ENCODE peak calls at places on chromosome 14, in five cellular contexts. Q, G, P, X and A are unnamed samples.

GRCh38 chr14:99881011-99881410 is 87.8 kb downstream of the EML1 start:
- DNase-seq in P (no peak), G (no peak), X (no peak), Q (peak; percentile 41), A (no peak)

GRCh38 chr14:81565441-81566290 is 32.0 kb upstream of the SEL1L start:
- DNase-seq in X (peak; percentile 28), Q (peak; percentile 2), P (peak; percentile 16), G (no peak), A (no peak)

GRCh38 chr14:100778078-100778927 is 47.6 kb upstream of the MEG3 start:
- DNase-seq in G (no peak), X (no peak), Q (no peak), P (no peak), A (no peak)

GRCh38 chr14:57009585-57010515 is 199.6 kb upstream of the OTX2 start:
- DNase-seq in X (no peak), P (no peak), Q (no peak), G (no peak), A (no peak)

GRCh38 chr14:91685600-91685999 is 46.3 kb downstream of the CATSPERB start:
- DNase-seq in X (no peak), G (no peak), P (no peak), Q (no peak), A (no peak)

GRCh38 chr14:83520837-83521236 is 1987.2 kb upstream of the SEL1L start:
- DNase-seq in X (no peak), P (no peak), G (no peak), Q (no peak), A (no peak)

GRCh38 chr14:95237121-95237876 is 80.0 kb upstream of the DICER1 start:
- DNase-seq in Q (no peak), G (no peak), P (no peak), X (no peak), A (no peak)

GRCh38 chr14:68616255-68616902 is 176.5 kb downstream of the ZFP36L1 start:
- DNase-seq in Q (no peak), P (peak; percentile 44), X (no peak), G (no peak), A (no peak)

GRCh38 chr14:28759056-28759657 is 7.4 kb upstream of the FOXG1 start:
- DNase-seq in Q (no peak), X (no peak), G (no peak), P (no peak), A (no peak)

GRCh38 chr14:21227981-21228380 is 41.3 kb downstream of the HNRNPC start:
- DNase-seq in Q (no peak), G (no peak), X (no peak), P (peak; percentile 84), A (no peak)

GRCh38 chr14:90583427-90583826 is 186.6 kb downstream of the CALM1 start:
- DNase-seq in G (no peak), Q (no peak), X (no peak), P (no peak), A (no peak)

GRCh38 chr14:33943484-33943883 is 7.4 kb downstream of the EGLN3 start:
- DNase-seq in G (no peak), X (no peak), Q (no peak), P (no peak), A (no peak)

GRCh38 chr14:61620130-61620946 is 75.0 kb upstream of the HIF1A start:
- DNase-seq in X (peak; percentile 74), Q (no peak), G (no peak), P (no peak), A (no peak)

GRCh38 chr14:21039059-21039422 is 3.1 kb upstream of the RNASE7 start:
- DNase-seq in Q (peak; percentile 76), P (no peak), G (no peak), X (no peak), A (no peak)

GRCh38 chr14:68638817-68639517 is 153.9 kb downstream of the ZFP36L1 start:
- DNase-seq in G (no peak), P (no peak), X (no peak), Q (no peak), A (no peak)

GRCh38 chr14:95196268-95196667 is 38.9 kb upstream of the DICER1 start:
- DNase-seq in P (no peak), G (no peak), Q (no peak), X (peak; percentile 6), A (no peak)

GRCh38 chr14:102317564-102318248 is 1.8 kb upstream of the ZNF839 start:
- DNase-seq in Q (peak; percentile 9), P (peak; percentile 21), X (peak; percentile 77), G (no peak), A (peak; percentile 29)